ENCODE peak calls at places on chromosomes 2 and 18, in four cellular contexts. E is neural progenitor cell, H is AG04450, F is astrocyte. L is an unnamed sample.

GRCh38 chr18:29652797-29653196 is 1389.7 kb downstream of the DSC3 start:
- DNase-seq in E (no peak), H (no peak), F (no peak), L (no peak)

GRCh38 chr18:79300382-79300781 is 95.3 kb upstream of the NFATC1 start:
- DNase-seq in E (no peak), H (no peak), F (no peak), L (no peak)

GRCh38 chr2:9234680-9235387 is 28.2 kb downstream of the ASAP2 start:
- DNase-seq in E (no peak), H (peak), F (peak), L (peak)

GRCh38 chr2:14255135-14255820 is 377.2 kb upstream of the LRATD1 start:
- DNase-seq in E (peak), H (no peak), F (no peak), L (no peak)

GRCh38 chr18:54790109-54790508 is 38.2 kb upstream of the RAB27B start:
- DNase-seq in E (no peak), H (no peak), F (no peak), L (no peak)

GRCh38 chr2:215751200-215751910 is 262.0 kb downstream of the MREG start:
- DNase-seq in E (no peak), H (peak), F (peak), L (peak)

GRCh38 chr2:58734365-58734764 is 493.2 kb upstream of the FANCL start:
- DNase-seq in E (no peak), H (no peak), F (peak), L (peak)

GRCh38 chr2:119208791-119209203 is 14.8 kb upstream of the STEAP3 start:
- DNase-seq in E (no peak), H (no peak), F (peak), L (peak)

GRCh38 chr2:27966466-27966865 is 75.9 kb downstream of the BABAM2 start:
- DNase-seq in E (no peak), H (no peak), F (peak), L (no peak)

GRCh38 chr2:195575021-195575420 is 82.0 kb upstream of the SLC39A10 start:
- DNase-seq in E (no peak), H (no peak), F (no peak), L (no peak)

DNA sequence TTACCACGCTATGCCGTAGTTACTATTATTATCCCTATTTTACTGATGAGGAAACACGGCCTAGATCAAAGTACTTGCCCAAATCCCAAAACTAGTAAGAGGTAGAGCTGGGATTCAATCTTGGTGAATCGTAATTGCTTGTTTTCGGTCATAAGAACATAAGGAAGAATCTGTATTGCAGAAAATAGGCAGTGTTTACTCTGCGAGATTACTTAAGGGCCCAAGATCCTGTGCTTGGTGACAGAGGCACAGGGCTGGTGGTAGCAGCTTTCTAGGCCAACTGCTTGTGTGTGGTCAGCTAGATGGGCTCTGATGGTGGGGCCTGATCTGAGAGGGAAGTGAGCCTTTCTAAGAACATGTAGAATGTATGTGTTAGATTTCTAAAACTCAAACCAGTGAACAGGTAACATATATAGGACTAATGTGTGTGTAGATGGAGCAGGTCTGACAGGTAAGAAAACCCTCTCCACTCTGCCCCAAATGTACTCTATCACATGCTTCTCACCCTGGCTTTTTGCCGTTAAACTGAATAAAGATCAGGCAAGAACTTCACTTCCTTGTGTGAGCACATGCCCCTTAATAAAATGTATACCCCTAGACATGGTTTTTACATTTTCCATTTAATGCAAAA is 70.8 kb downstream of the SPATS2L start:
- DNase-seq in E (no peak), H (no peak), F (no peak), L (no peak)
- H3K27ac ChIP-seq in E (no peak), H (no peak), F (no peak), L (peak)

GRCh38 chr18:77133920-77134496 is 1.4 kb upstream of the MBP start:
- DNase-seq in E (peak), H (no peak), F (no peak), L (no peak)

GRCh38 chr18:77131652-77132368 is 773 bp downstream of the MBP start:
- DNase-seq in E (peak), H (no peak), F (no peak), L (no peak)

GRCh38 chr18:77131100-77131651 is 1.4 kb downstream of the MBP start:
- DNase-seq in E (peak), H (no peak), F (no peak), L (no peak)

GRCh38 chr18:77133051-77133919 is 702 bp upstream of the MBP start:
- DNase-seq in E (peak), H (no peak), F (no peak), L (no peak)

GRCh38 chr18:77132369-77133050 is at the start of gene MBP:
- DNase-seq in E (peak), H (no peak), F (no peak), L (no peak)
- H3K27ac ChIP-seq in E (no peak), H (no peak), F (peak), L (peak)

DNA sequence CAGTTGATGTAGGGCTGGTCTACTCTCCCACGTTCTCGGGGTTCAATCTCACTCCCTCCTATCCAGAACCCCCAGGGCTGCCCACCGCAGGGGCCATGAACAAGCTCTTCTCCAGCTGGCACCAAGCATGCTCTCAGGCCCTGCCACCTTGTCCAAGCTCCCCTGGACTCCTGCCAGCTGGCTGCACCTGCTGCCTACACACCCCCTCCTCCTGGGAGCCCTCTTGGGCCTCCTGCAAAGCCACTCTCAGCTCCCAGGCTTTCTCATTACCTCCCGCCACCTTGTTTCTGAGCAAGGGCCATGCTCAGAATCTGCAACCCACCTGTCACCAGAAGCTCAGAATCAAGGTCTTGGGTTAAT is 56.0 kb downstream of the HDAC4 start:
- DNase-seq in E (no peak), H (no peak), F (no peak), L (no peak)
- H3K27ac ChIP-seq in E (no peak), H (no peak), F (no peak), L (no peak)

DNA sequence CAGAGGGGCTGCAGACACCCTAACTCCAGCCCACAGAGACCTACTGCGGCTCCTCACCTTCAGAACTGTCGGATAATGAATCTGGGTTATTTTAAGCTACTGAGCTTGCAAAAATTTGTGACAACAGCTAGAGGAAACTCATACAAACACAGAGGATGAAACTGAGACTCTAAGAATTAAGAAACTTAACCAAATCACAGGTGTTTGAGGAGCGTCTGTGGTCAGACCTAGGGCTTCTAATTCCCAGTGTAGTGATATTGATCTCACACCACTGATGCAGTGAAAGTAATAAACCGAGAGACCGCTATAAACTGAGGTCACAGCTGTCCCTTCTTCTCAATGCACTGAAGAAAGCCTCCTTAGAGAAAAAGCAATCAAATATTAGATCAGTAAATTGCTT is 110.1 kb downstream of the RGPD3 start:
- DNase-seq in E (no peak), H (no peak), F (no peak), L (no peak)
- H3K27ac ChIP-seq in E (no peak), H (no peak), F (no peak), L (no peak)

GRCh38 chr2:205755923-205756322 is 73.6 kb downstream of the NRP2 start:
- DNase-seq in E (no peak), H (no peak), F (peak), L (no peak)
- H3K27ac ChIP-seq in E (no peak), H (peak), F (peak), L (no peak)

L was measured in epithelial cell of prostate.